ENCODE peak calls at places on chromosomes 11 and 22, in four cellular contexts. G is aorta, S is A549, D is heart left ventricle. W is an unnamed sample.

GRCh38 chr11:68816917-68817419 is 24.7 kb downstream of the CPT1A start:
- ATAC-seq in G (no peak), S (no peak), D (no peak), W (peak)

GRCh38 chr11:76770642-76771445 is 12.3 kb upstream of the TSKU start:
- ATAC-seq in D (peak), S (peak), G (peak), W (peak)

GRCh38 chr11:86511086-86511551 is 136.4 kb downstream of the CCDC81 start:
- ATAC-seq in D (peak), S (no peak), G (no peak), W (no peak)

GRCh38 chr11:6596237-6596877 is 7.1 kb downstream of the RRP8 start:
- ATAC-seq in D (peak), S (no peak), G (no peak), W (no peak)

GRCh38 chr11:58609723-58610122 is 12.7 kb upstream of the CNTF start:
- ATAC-seq in D (no peak), S (no peak), G (no peak), W (no peak)

GRCh38 chr11:11016123-11016522 is 158.3 kb upstream of the ZBED5 start:
- ATAC-seq in D (no peak), G (no peak), S (no peak), W (no peak)

GRCh38 chr11:119371778-119372182 is 9.7 kb downstream of the USP2 start:
- ATAC-seq in S (peak), D (peak), G (no peak), W (peak)

GRCh38 chr11:18789942-18790341 is 1.7 kb downstream of the PTPN5 start:
- ATAC-seq in D (no peak), G (no peak), S (no peak), W (no peak)

GRCh38 chr11:121544956-121545355 is 92.2 kb upstream of the SORL1-AS1 start:
- ATAC-seq in G (no peak), D (no peak), S (no peak), W (no peak)

GRCh38 chr22:45072322-45072903 is 62.6 kb upstream of the PHF21B start:
- ATAC-seq in G (no peak), D (no peak), S (peak), W (peak)

GRCh38 chr22:50460942-50461341 is 13.9 kb downstream of the SBF1 start:
- ATAC-seq in G (no peak), D (no peak), S (no peak), W (peak)

GRCh38 chr11:93497575-93497974 is 45.6 kb downstream of the SMCO4 start:
- ATAC-seq in D (peak), G (no peak), S (no peak), W (no peak)

GRCh38 chr11:78786746-78787145 is 212.1 kb upstream of the NARS2 start:
- ATAC-seq in D (peak), S (no peak), G (no peak), W (no peak)

GRCh38 chr11:77179048-77179447 is 51.0 kb downstream of the MYO7A start:
- ATAC-seq in G (no peak), S (no peak), D (no peak), W (no peak)

GRCh38 chr22:17536269-17536668 is 27.0 kb upstream of the SLC25A18 start:
- ATAC-seq in G (peak), S (no peak), D (no peak), W (no peak)

GRCh38 chr22:27253108-27253507 is 548.4 kb downstream of the MN1 start:
- ATAC-seq in S (no peak), D (no peak), G (peak), W (no peak)

GRCh38 chr22:47333625-47334024 is 571.2 kb downstream of the TBC1D22A start:
- ATAC-seq in S (no peak), G (no peak), D (no peak), W (peak)

GRCh38 chr11:80330302-80330701 is 889.5 kb upstream of the TENM4 start:
- ATAC-seq in G (no peak), D (no peak), S (no peak), W (peak)

GRCh38 chr11:60347084-60347797 is 20.2 kb downstream of the MS4A6E start:
- ATAC-seq in S (no peak), G (no peak), D (no peak), W (no peak)

GRCh38 chr22:29541845-29542244 is 11.7 kb downstream of the THOC5 start:
- ATAC-seq in G (no peak), D (no peak), S (no peak), W (no peak)

GRCh38 chr11:363948-364761 is 5.1 kb upstream of the B4GALNT4 start:
- ATAC-seq in S (peak), D (peak), G (peak), W (peak)

GRCh38 chr22:26362471-26362870 is 66.6 kb upstream of the ASPHD2 start:
- ATAC-seq in S (no peak), D (no peak), G (no peak), W (no peak)

GRCh38 chr11:44057340-44057739 is 8.7 kb upstream of the ACCS start:
- ATAC-seq in G (no peak), D (no peak), S (peak), W (no peak)

W was measured in esophagus mucosa.